ENCODE peak calls at places on chromosomes 1 and 21, in nine cellular contexts. One of them, this sample, is unnamed.
A peak's percentile ranks its signal among the peaks of the same experiment; 100 is the strongest.

GRCh38 chr21:41439245-41439644 is 13.2 kb downstream of the MX1 start:
- DNase-seq in fibroblast of mammary gland: peak; percentile 18
- DNase-seq in right lobe of liver: no peak
- DNase-seq in left lung: no peak
- DNase-seq in left ventricle myocardium inferior: no peak
- DNase-seq in GM12865: no peak
- DNase-seq in sigmoid colon: no peak
- DNase-seq in brain microvascular endothelial cell: no peak
- DNase-seq in body of pancreas: no peak
- DNase-seq in this sample: no peak

GRCh38 chr21:46559291-46559983 is 45.4 kb downstream of the S100B start:
- DNase-seq in fibroblast of mammary gland: no peak
- DNase-seq in right lobe of liver: peak; percentile 41
- DNase-seq in left lung: no peak
- DNase-seq in left ventricle myocardium inferior: no peak
- DNase-seq in GM12865: peak; percentile 55
- DNase-seq in sigmoid colon: peak; percentile 38
- DNase-seq in brain microvascular endothelial cell: no peak
- DNase-seq in body of pancreas: no peak
- DNase-seq in this sample: no peak

GRCh38 chr1:22350171-22350961 is 101.3 kb upstream of the ZBTB40 start:
- DNase-seq in fibroblast of mammary gland: no peak
- DNase-seq in right lobe of liver: no peak
- DNase-seq in left lung: no peak
- DNase-seq in left ventricle myocardium inferior: no peak
- DNase-seq in GM12865: no peak
- DNase-seq in sigmoid colon: no peak
- DNase-seq in brain microvascular endothelial cell: no peak
- DNase-seq in body of pancreas: no peak
- DNase-seq in this sample: no peak

GRCh38 chr1:6365047-6365446 is 28.5 kb downstream of the ACOT7 start:
- DNase-seq in fibroblast of mammary gland: no peak
- DNase-seq in right lobe of liver: no peak
- DNase-seq in left lung: no peak
- DNase-seq in left ventricle myocardium inferior: no peak
- DNase-seq in GM12865: peak; percentile 23
- DNase-seq in sigmoid colon: no peak
- DNase-seq in brain microvascular endothelial cell: no peak
- DNase-seq in body of pancreas: no peak
- DNase-seq in this sample: no peak

GRCh38 chr1:2778220-2778592 is 23.3 kb downstream of the TTC34 start:
- DNase-seq in fibroblast of mammary gland: no peak
- DNase-seq in right lobe of liver: peak; percentile 31
- DNase-seq in left lung: no peak
- DNase-seq in left ventricle myocardium inferior: no peak
- DNase-seq in GM12865: no peak
- DNase-seq in sigmoid colon: peak; percentile 35
- DNase-seq in brain microvascular endothelial cell: no peak
- DNase-seq in body of pancreas: no peak
- DNase-seq in this sample: no peak

GRCh38 chr1:57353589-57353988 is 70.3 kb downstream of the DAB1 start:
- DNase-seq in fibroblast of mammary gland: peak; percentile 2
- DNase-seq in right lobe of liver: no peak
- DNase-seq in left lung: no peak
- DNase-seq in left ventricle myocardium inferior: no peak
- DNase-seq in GM12865: no peak
- DNase-seq in sigmoid colon: no peak
- DNase-seq in brain microvascular endothelial cell: no peak
- DNase-seq in body of pancreas: no peak
- DNase-seq in this sample: no peak

GRCh38 chr1:222948079-222948478 is 133.2 kb downstream of the DISP1 start:
- DNase-seq in fibroblast of mammary gland: peak; percentile 18
- DNase-seq in right lobe of liver: no peak
- DNase-seq in left lung: no peak
- DNase-seq in left ventricle myocardium inferior: no peak
- DNase-seq in GM12865: no peak
- DNase-seq in sigmoid colon: no peak
- DNase-seq in brain microvascular endothelial cell: no peak
- DNase-seq in body of pancreas: no peak
- DNase-seq in this sample: no peak

GRCh38 chr1:92909321-92909720 is 51.9 kb downstream of the DIPK1A start:
- DNase-seq in fibroblast of mammary gland: peak; percentile 98
- DNase-seq in right lobe of liver: no peak
- DNase-seq in left lung: no peak
- DNase-seq in left ventricle myocardium inferior: no peak
- DNase-seq in GM12865: no peak
- DNase-seq in sigmoid colon: no peak
- DNase-seq in brain microvascular endothelial cell: peak; percentile 84
- DNase-seq in body of pancreas: no peak
- DNase-seq in this sample: peak; percentile 58

GRCh38 chr1:176073524-176074157 is 133.4 kb downstream of the COP1 start:
- DNase-seq in fibroblast of mammary gland: peak; percentile 78
- DNase-seq in right lobe of liver: no peak
- DNase-seq in left lung: no peak
- DNase-seq in left ventricle myocardium inferior: no peak
- DNase-seq in GM12865: peak; percentile 75
- DNase-seq in sigmoid colon: no peak
- DNase-seq in brain microvascular endothelial cell: peak; percentile 75
- DNase-seq in body of pancreas: peak; percentile 30
- DNase-seq in this sample: peak; percentile 87

GRCh38 chr1:173134800-173135199 is 72.3 kb downstream of the TNFSF4 start:
- DNase-seq in fibroblast of mammary gland: no peak
- DNase-seq in right lobe of liver: no peak
- DNase-seq in left lung: peak; percentile 44
- DNase-seq in left ventricle myocardium inferior: no peak
- DNase-seq in GM12865: no peak
- DNase-seq in sigmoid colon: no peak
- DNase-seq in brain microvascular endothelial cell: no peak
- DNase-seq in body of pancreas: peak; percentile 18
- DNase-seq in this sample: no peak

GRCh38 chr1:220991959-220992704 is 112.9 kb downstream of the HLX start:
- DNase-seq in fibroblast of mammary gland: peak; percentile 64
- DNase-seq in right lobe of liver: no peak
- DNase-seq in left lung: no peak
- DNase-seq in left ventricle myocardium inferior: no peak
- DNase-seq in GM12865: no peak
- DNase-seq in sigmoid colon: no peak
- DNase-seq in brain microvascular endothelial cell: no peak
- DNase-seq in body of pancreas: no peak
- DNase-seq in this sample: no peak

GRCh38 chr1:64838486-64838885 is 93.6 kb downstream of the RAVER2 start:
- DNase-seq in fibroblast of mammary gland: no peak
- DNase-seq in right lobe of liver: no peak
- DNase-seq in left lung: no peak
- DNase-seq in left ventricle myocardium inferior: no peak
- DNase-seq in GM12865: no peak
- DNase-seq in sigmoid colon: no peak
- DNase-seq in brain microvascular endothelial cell: no peak
- DNase-seq in body of pancreas: no peak
- DNase-seq in this sample: no peak

GRCh38 chr1:84944767-84945486 is 51.9 kb upstream of the LPAR3 start:
- DNase-seq in fibroblast of mammary gland: peak; percentile 91
- DNase-seq in right lobe of liver: no peak
- DNase-seq in left lung: peak; percentile 64
- DNase-seq in left ventricle myocardium inferior: peak; percentile 22
- DNase-seq in GM12865: peak; percentile 94
- DNase-seq in sigmoid colon: peak; percentile 85
- DNase-seq in brain microvascular endothelial cell: peak; percentile 58
- DNase-seq in body of pancreas: peak; percentile 77
- DNase-seq in this sample: peak; percentile 97

GRCh38 chr21:44684077-44684476 is 2.1 kb upstream of the KRTAP12-1 start:
- DNase-seq in fibroblast of mammary gland: no peak
- DNase-seq in right lobe of liver: no peak
- DNase-seq in left lung: no peak
- DNase-seq in left ventricle myocardium inferior: no peak
- DNase-seq in GM12865: no peak
- DNase-seq in sigmoid colon: no peak
- DNase-seq in brain microvascular endothelial cell: no peak
- DNase-seq in body of pancreas: no peak
- DNase-seq in this sample: no peak

GRCh38 chr1:199948587-199949280 is 78.8 kb upstream of the NR5A2 start:
- DNase-seq in fibroblast of mammary gland: peak; percentile 5
- DNase-seq in right lobe of liver: no peak
- DNase-seq in left lung: no peak
- DNase-seq in left ventricle myocardium inferior: no peak
- DNase-seq in GM12865: peak; percentile 34
- DNase-seq in sigmoid colon: no peak
- DNase-seq in brain microvascular endothelial cell: no peak
- DNase-seq in body of pancreas: no peak
- DNase-seq in this sample: peak; percentile 33

GRCh38 chr1:94926365-94926914 is 470 bp downstream of the CNN3 start:
- DNase-seq in fibroblast of mammary gland: peak; percentile 43
- DNase-seq in right lobe of liver: peak; percentile 75
- DNase-seq in left lung: peak; percentile 47
- DNase-seq in left ventricle myocardium inferior: peak; percentile 64
- DNase-seq in GM12865: no peak
- DNase-seq in sigmoid colon: peak; percentile 85
- DNase-seq in brain microvascular endothelial cell: no peak
- DNase-seq in body of pancreas: peak; percentile 59
- DNase-seq in this sample: peak; percentile 59
- H3K4me3 ChIP-seq in fibroblast of mammary gland: peak overlapping the region; percentile 94
- H3K4me3 ChIP-seq in right lobe of liver: peak overlapping the region; percentile 64
- H3K4me3 ChIP-seq in left lung: peak overlapping the region; percentile 72
- H3K4me3 ChIP-seq in left ventricle myocardium inferior: peak overlapping the region; percentile 80
- H3K4me3 ChIP-seq in GM12865: peak overlapping the region; percentile 18
- H3K4me3 ChIP-seq in sigmoid colon: peak overlapping the region; percentile 72
- H3K4me3 ChIP-seq in brain microvascular endothelial cell: peak overlapping the region; percentile 86
- H3K4me3 ChIP-seq in body of pancreas: peak overlapping the region; percentile 47
- H3K4me3 ChIP-seq in this sample: peak overlapping the region; percentile 85

GRCh38 chr1:53156783-53157182 is 14.3 kb upstream of the SLC1A7 start:
- DNase-seq in fibroblast of mammary gland: no peak
- DNase-seq in right lobe of liver: no peak
- DNase-seq in left lung: no peak
- DNase-seq in left ventricle myocardium inferior: no peak
- DNase-seq in GM12865: no peak
- DNase-seq in sigmoid colon: no peak
- DNase-seq in brain microvascular endothelial cell: no peak
- DNase-seq in body of pancreas: no peak
- DNase-seq in this sample: no peak
- TF ChIP-seq CTCF in fibroblast of mammary gland: no peak
- TF ChIP-seq CTCF in right lobe of liver: no peak
- TF ChIP-seq CTCF in left lung: no peak
- TF ChIP-seq CTCF in left ventricle myocardium inferior: no peak
- TF ChIP-seq CTCF in GM12865: no peak
- TF ChIP-seq CTCF in sigmoid colon: no peak
- TF ChIP-seq CTCF in brain microvascular endothelial cell: no peak
- TF ChIP-seq CTCF in body of pancreas: no peak
- TF ChIP-seq CTCF in this sample: no peak

GRCh38 chr1:963746-964525 is 2.3 kb upstream of the PLEKHN1 start:
- DNase-seq in fibroblast of mammary gland: no peak
- DNase-seq in right lobe of liver: no peak
- DNase-seq in left lung: no peak
- DNase-seq in left ventricle myocardium inferior: no peak
- DNase-seq in GM12865: no peak
- DNase-seq in sigmoid colon: no peak
- DNase-seq in brain microvascular endothelial cell: no peak
- DNase-seq in body of pancreas: no peak
- DNase-seq in this sample: no peak

GRCh38 chr1:964691-965525 is 1.4 kb upstream of the PLEKHN1 start:
- DNase-seq in fibroblast of mammary gland: no peak
- DNase-seq in right lobe of liver: no peak
- DNase-seq in left lung: no peak
- DNase-seq in left ventricle myocardium inferior: no peak
- DNase-seq in GM12865: no peak
- DNase-seq in sigmoid colon: no peak
- DNase-seq in brain microvascular endothelial cell: no peak
- DNase-seq in body of pancreas: no peak
- DNase-seq in this sample: no peak

GRCh38 chr1:966135-966602 is at the start of gene PLEKHN1:
- DNase-seq in fibroblast of mammary gland: peak; percentile 42
- DNase-seq in right lobe of liver: no peak
- DNase-seq in left lung: no peak
- DNase-seq in left ventricle myocardium inferior: no peak
- DNase-seq in GM12865: no peak
- DNase-seq in sigmoid colon: no peak
- DNase-seq in brain microvascular endothelial cell: peak; percentile 55
- DNase-seq in body of pancreas: peak; percentile 49
- DNase-seq in this sample: no peak

GRCh38 chr1:966603-967295 is 467 bp downstream of the PLEKHN1 start:
- DNase-seq in fibroblast of mammary gland: peak; percentile 52
- DNase-seq in right lobe of liver: peak; percentile 76
- DNase-seq in left lung: peak; percentile 86
- DNase-seq in left ventricle myocardium inferior: no peak
- DNase-seq in GM12865: peak; percentile 76
- DNase-seq in sigmoid colon: peak; percentile 83
- DNase-seq in brain microvascular endothelial cell: peak; percentile 49
- DNase-seq in body of pancreas: peak; percentile 78
- DNase-seq in this sample: peak; percentile 44

GRCh38 chr1:965526-966134 is 652 bp upstream of the PLEKHN1 start:
- DNase-seq in fibroblast of mammary gland: no peak
- DNase-seq in right lobe of liver: no peak
- DNase-seq in left lung: no peak
- DNase-seq in left ventricle myocardium inferior: no peak
- DNase-seq in GM12865: no peak
- DNase-seq in sigmoid colon: no peak
- DNase-seq in brain microvascular endothelial cell: no peak
- DNase-seq in body of pancreas: no peak
- DNase-seq in this sample: no peak
- H3K4me3 ChIP-seq in fibroblast of mammary gland: no peak overlapping the region
- H3K4me3 ChIP-seq in right lobe of liver: no peak overlapping the region
- H3K4me3 ChIP-seq in left lung: no peak overlapping the region
- H3K4me3 ChIP-seq in left ventricle myocardium inferior: peak overlapping the region; percentile 76
- H3K4me3 ChIP-seq in GM12865: no peak overlapping the region
- H3K4me3 ChIP-seq in sigmoid colon: no peak overlapping the region
- H3K4me3 ChIP-seq in brain microvascular endothelial cell: no peak overlapping the region
- H3K4me3 ChIP-seq in body of pancreas: no peak overlapping the region
- H3K4me3 ChIP-seq in this sample: no peak overlapping the region

GRCh38 chr21:37670883-37671282 is 245.4 kb downstream of the KCNJ6 start:
- DNase-seq in fibroblast of mammary gland: peak; percentile 14
- DNase-seq in right lobe of liver: no peak
- DNase-seq in left lung: no peak
- DNase-seq in left ventricle myocardium inferior: no peak
- DNase-seq in GM12865: no peak
- DNase-seq in sigmoid colon: no peak
- DNase-seq in brain microvascular endothelial cell: peak; percentile 28
- DNase-seq in body of pancreas: no peak
- DNase-seq in this sample: peak; percentile 72

GRCh38 chr21:37673801-37674575 is 242.3 kb downstream of the KCNJ6 start:
- DNase-seq in fibroblast of mammary gland: no peak
- DNase-seq in right lobe of liver: no peak
- DNase-seq in left lung: no peak
- DNase-seq in left ventricle myocardium inferior: no peak
- DNase-seq in GM12865: peak; percentile 22
- DNase-seq in sigmoid colon: no peak
- DNase-seq in brain microvascular endothelial cell: no peak
- DNase-seq in body of pancreas: no peak
- DNase-seq in this sample: no peak

GRCh38 chr21:37671381-37671780 is 244.9 kb downstream of the KCNJ6 start:
- DNase-seq in fibroblast of mammary gland: no peak
- DNase-seq in right lobe of liver: no peak
- DNase-seq in left lung: no peak
- DNase-seq in left ventricle myocardium inferior: no peak
- DNase-seq in GM12865: no peak
- DNase-seq in sigmoid colon: no peak
- DNase-seq in brain microvascular endothelial cell: no peak
- DNase-seq in body of pancreas: no peak
- DNase-seq in this sample: no peak

GRCh38 chr21:37677006-37677405 is 239.3 kb downstream of the KCNJ6 start:
- DNase-seq in fibroblast of mammary gland: no peak
- DNase-seq in right lobe of liver: no peak
- DNase-seq in left lung: no peak
- DNase-seq in left ventricle myocardium inferior: no peak
- DNase-seq in GM12865: no peak
- DNase-seq in sigmoid colon: no peak
- DNase-seq in brain microvascular endothelial cell: no peak
- DNase-seq in body of pancreas: no peak
- DNase-seq in this sample: no peak

GRCh38 chr21:37675202-37675801 is 241.0 kb downstream of the KCNJ6 start:
- DNase-seq in fibroblast of mammary gland: peak; percentile 43
- DNase-seq in right lobe of liver: peak; percentile 77
- DNase-seq in left lung: no peak
- DNase-seq in left ventricle myocardium inferior: peak; percentile 60
- DNase-seq in GM12865: peak; percentile 70
- DNase-seq in sigmoid colon: peak; percentile 74
- DNase-seq in brain microvascular endothelial cell: peak; percentile 17
- DNase-seq in body of pancreas: peak; percentile 65
- DNase-seq in this sample: peak; percentile 58
- TF ChIP-seq CTCF in fibroblast of mammary gland: peak; percentile 68
- TF ChIP-seq CTCF in right lobe of liver: peak; percentile 96
- TF ChIP-seq CTCF in left lung: peak; percentile 94
- TF ChIP-seq CTCF in left ventricle myocardium inferior: peak; percentile 96
- TF ChIP-seq CTCF in GM12865: peak; percentile 93
- TF ChIP-seq CTCF in sigmoid colon: peak; percentile 95
- TF ChIP-seq CTCF in brain microvascular endothelial cell: peak; percentile 95
- TF ChIP-seq CTCF in body of pancreas: peak; percentile 69
- TF ChIP-seq CTCF in this sample: peak; percentile 84

This sample was measured in choroid plexus epithelial cell.